ENCODE peak calls at places on chromosomes 1 and 21, in eight cellular contexts. M is head of caudate nucleus; S is lower leg skin; Z is stimulated activated CD4-positive, alpha-beta T cell treated with anti-CD3 and anti-CD28 coated beads, Interleukin-4, amount 100 ng/mL, for 48 hours; U is glutamatergic neuron; R is myocyte; W is NCI-H1105 treated with DMSO at 0.1 percent for 48 hours; F is PC-9. N is an unnamed sample.

GRCh38 chr1:43779266-43779665 is 71.9 kb downstream of the ST3GAL3 start:
- DNase-seq in M (no peak), S (no peak), Z (no peak), U (no peak), R (no peak), W (no peak), F (no peak), N (no peak)

GRCh38 chr21:46126321-46127238 is 28.7 kb downstream of the COL6A2 start:
- DNase-seq in M (no peak), S (peak; percentile 86), Z (no peak), U (peak; percentile 16), R (no peak), W (no peak), F (no peak), N (no peak)

GRCh38 chr1:23422313-23422877 is 2.2 kb downstream of the TCEA3 start:
- DNase-seq in M (no peak), S (peak; percentile 95), Z (peak; percentile 21), U (no peak), R (peak; percentile 79), W (no peak), F (no peak), N (peak; percentile 51)

GRCh38 chr1:109249654-109250401 is 489 bp downstream of the CELSR2 start:
- DNase-seq in M (no peak), S (no peak), Z (no peak), U (peak; percentile 55), R (no peak), W (no peak), F (no peak), N (no peak)

GRCh38 chr21:42616366-42617340 is 36.8 kb upstream of the PDE9A start:
- DNase-seq in M (peak; percentile 42), S (peak; percentile 84), Z (no peak), U (no peak), R (no peak), W (no peak), F (no peak), N (no peak)

GRCh38 chr1:211393203-211393602 is 66.6 kb downstream of the TRAF5 start:
- DNase-seq in M (no peak), S (no peak), Z (no peak), U (no peak), R (no peak), W (no peak), F (no peak), N (no peak)

GRCh38 chr1:31666290-31666963 is 21.8 kb upstream of the PEF1 start:
- DNase-seq in M (peak; percentile 77), S (no peak), Z (no peak), U (peak; percentile 28), R (peak; percentile 85), W (no peak), F (peak; percentile 55), N (peak; percentile 29)

GRCh38 chr1:56816264-56816663 is 2.9 kb downstream of the FYB2 start:
- DNase-seq in M (no peak), S (no peak), Z (no peak), U (no peak), R (no peak), W (no peak), F (no peak), N (no peak)

GRCh38 chr1:112714313-112715263 is 544 bp downstream of the PPM1J start:
- DNase-seq in M (no peak), S (peak; percentile 92), Z (no peak), U (peak; percentile 52), R (no peak), W (no peak), F (no peak), N (no peak)

GRCh38 chr1:23589506-23589872 is 30.2 kb upstream of the ID3 start:
- DNase-seq in M (no peak), S (no peak), Z (no peak), U (no peak), R (no peak), W (no peak), F (no peak), N (no peak)

GRCh38 chr1:26768755-26769154 is 19.0 kb upstream of the PIGV start:
- DNase-seq in M (no peak), S (no peak), Z (no peak), U (no peak), R (peak; percentile 99), W (peak; percentile 19), F (no peak), N (no peak)

GRCh38 chr1:66725885-66726665 is 26.2 kb upstream of the DYNLT5 start:
- DNase-seq in M (peak; percentile 88), S (no peak), Z (peak; percentile 42), U (peak; percentile 20), R (peak; percentile 72), W (peak; percentile 58), F (peak; percentile 42), N (peak; percentile 69)

GRCh38 chr1:60857851-60858250 is 224.5 kb upstream of the NFIA start:
- DNase-seq in M (no peak), S (no peak), Z (no peak), U (no peak), R (peak; percentile 24), W (peak; percentile 88), F (no peak), N (no peak)

GRCh38 chr1:29563571-29563970 is 327.2 kb downstream of the PTPRU start:
- DNase-seq in M (no peak), S (no peak), Z (no peak), U (no peak), R (no peak), W (no peak), F (no peak), N (no peak)

GRCh38 chr1:51564124-51564523 is 45.1 kb upstream of the EPS15 start:
- DNase-seq in M (no peak), S (no peak), Z (no peak), U (no peak), R (no peak), W (no peak), F (peak; percentile 58), N (peak; percentile 9)

GRCh38 chr21:32136546-32136945 is 142.3 kb downstream of the MIS18A start:
- DNase-seq in M (no peak), S (no peak), Z (no peak), U (no peak), R (no peak), W (peak; percentile 10), F (no peak), N (no peak)

GRCh38 chr1:225670356-225670755 is 17.4 kb upstream of the ENAH start:
- DNase-seq in M (no peak), S (no peak), Z (no peak), U (no peak), R (no peak), W (no peak), F (no peak), N (no peak)

GRCh38 chr1:65630855-65631254 is 161.8 kb upstream of the PDE4B start:
- DNase-seq in M (no peak), S (no peak), Z (no peak), U (no peak), R (peak; percentile 19), W (no peak), F (no peak), N (peak; percentile 35)

GRCh38 chr1:179786815-179787736 is 44.0 kb downstream of the FAM163A start:
- DNase-seq in M (no peak), S (no peak), Z (no peak), U (no peak), R (no peak), W (peak; percentile 87), F (no peak), N (no peak)

GRCh38 chr21:45539046-45539795 is 3.0 kb downstream of the SLC19A1 start:
- DNase-seq in M (peak; percentile 33), S (peak; percentile 83), Z (no peak), U (peak; percentile 42), R (no peak), W (no peak), F (no peak), N (no peak)

GRCh38 chr1:27517907-27518718 is 28.1 kb upstream of the WASF2 start:
- DNase-seq in M (no peak), S (no peak), Z (no peak), U (no peak), R (no peak), W (no peak), F (peak; percentile 44), N (no peak)